ENCODE peak calls at places on chromosome 1, in eight cellular contexts. K is transverse colon; G is HT-29; S is AML-193; E is DMS153; J is amniotic stem cell; F is hepatocyte; C is stimulated activated CD8-positive, alpha-beta memory T cell treated with anti-CD3 and anti-CD28 coated beads, Interleukin-4, amount 100 ng/mL, for 4 hours. I is an unnamed sample.

GRCh38 chr1:43834280-43835140 is 99.1 kb upstream of the ARTN start:
- DNase-seq in K (no peak), G (no peak), S (peak; percentile 68), E (no peak), J (no peak), F (no peak), C (no peak), I (no peak)

GRCh38 chr1:58824753-58825389 is 41.0 kb upstream of the JUN start:
- DNase-seq in K (peak; percentile 91), G (peak; percentile 57), S (no peak), E (no peak), J (no peak), F (no peak), C (no peak), I (peak; percentile 84)

GRCh38 chr1:151165281-151165737 is 393 bp downstream of the LYSMD1 start:
- DNase-seq in K (peak; percentile 49), G (peak; percentile 12), S (no peak), E (no peak), J (no peak), F (peak; percentile 62), C (no peak), I (no peak)

GRCh38 chr1:207316622-207317510 is 4.6 kb upstream of the CD55 start:
- DNase-seq in K (peak; percentile 54), G (peak; percentile 95), S (peak; percentile 85), E (no peak), J (no peak), F (peak; percentile 73), C (no peak), I (no peak)

GRCh38 chr1:30461640-30462039 is 261.7 kb downstream of the MATN1 start:
- DNase-seq in K (no peak), G (peak; percentile 20), S (no peak), E (no peak), J (no peak), F (peak; percentile 52), C (no peak), I (no peak)

GRCh38 chr1:19974822-19975416 is 4.5 kb downstream of the PLA2G2A start:
- DNase-seq in K (peak; percentile 61), G (peak; percentile 84), S (no peak), E (peak; percentile 20), J (no peak), F (peak; percentile 82), C (no peak), I (peak; percentile 0)

GRCh38 chr1:229407206-229408026 is 26.5 kb downstream of the ACTA1 start:
- DNase-seq in K (no peak), G (no peak), S (no peak), E (no peak), J (no peak), F (no peak), C (no peak), I (no peak)

GRCh38 chr1:228171221-228171891 is 5.8 kb downstream of the IBA57 start:
- DNase-seq in K (no peak), G (no peak), S (no peak), E (no peak), J (no peak), F (no peak), C (no peak), I (no peak)

GRCh38 chr1:170461762-170462384 is 70.1 kb upstream of the GORAB start:
- DNase-seq in K (no peak), G (no peak), S (no peak), E (no peak), J (no peak), F (no peak), C (no peak), I (no peak)

GRCh38 chr1:214414691-214415090 is 133.7 kb downstream of the SMYD2 start:
- DNase-seq in K (no peak), G (no peak), S (no peak), E (peak; percentile 29), J (no peak), F (no peak), C (no peak), I (no peak)

GRCh38 chr1:160748877-160749269 is 9.8 kb downstream of the SLAMF7 start:
- DNase-seq in K (no peak), G (no peak), S (peak; percentile 56), E (no peak), J (no peak), F (no peak), C (no peak), I (no peak)

GRCh38 chr1:206495493-206496046 is 11.8 kb upstream of the RASSF5 start:
- DNase-seq in K (no peak), G (no peak), S (no peak), E (no peak), J (no peak), F (no peak), C (no peak), I (no peak)

GRCh38 chr1:86068841-86069756 is 87.5 kb downstream of the COL24A1 start:
- DNase-seq in K (no peak), G (no peak), S (no peak), E (no peak), J (no peak), F (no peak), C (no peak), I (no peak)

GRCh38 chr1:98949606-98950005 is 55.1 kb downstream of the PLPPR5 start:
- DNase-seq in K (no peak), G (no peak), S (no peak), E (no peak), J (no peak), F (no peak), C (no peak), I (no peak)

GRCh38 chr1:199861020-199861795 is 166.3 kb upstream of the NR5A2 start:
- DNase-seq in K (no peak), G (no peak), S (no peak), E (peak; percentile 9), J (no peak), F (no peak), C (no peak), I (no peak)

GRCh38 chr1:77889240-77889637 is 815 bp downstream of the NEXN start:
- DNase-seq in K (no peak), G (no peak), S (no peak), E (no peak), J (peak; percentile 34), F (peak; percentile 43), C (no peak), I (no peak)

GRCh38 chr1:151327903-151328674 is 873 bp upstream of the PI4KB start:
- DNase-seq in K (peak; percentile 26), G (no peak), S (no peak), E (peak; percentile 50), J (no peak), F (no peak), C (no peak), I (peak; percentile 81)

GRCh38 chr1:27009601-27010197 is 3.0 kb downstream of the TENT5B start:
- DNase-seq in K (peak; percentile 60), G (peak; percentile 67), S (no peak), E (no peak), J (no peak), F (peak; percentile 52), C (no peak), I (no peak)

GRCh38 chr1:64357376-64357775 is 112.6 kb upstream of the CACHD1 start:
- DNase-seq in K (no peak), G (no peak), S (no peak), E (no peak), J (no peak), F (no peak), C (no peak), I (no peak)

GRCh38 chr1:88150330-88150729 is 533.7 kb upstream of the PKN2 start:
- DNase-seq in K (no peak), G (no peak), S (no peak), E (no peak), J (no peak), F (no peak), C (no peak), I (no peak)

GRCh38 chr1:221408117-221408516 is 333.8 kb downstream of the DUSP10 start:
- DNase-seq in K (no peak), G (no peak), S (no peak), E (no peak), J (no peak), F (no peak), C (no peak), I (no peak)

GRCh38 chr1:233597489-233597901 is 16.4 kb upstream of the KCNK1 start:
- DNase-seq in K (no peak), G (no peak), S (no peak), E (no peak), J (no peak), F (no peak), C (no peak), I (no peak)

I was measured in NCI-H2029 treated with DMSO at 0.1 percent for 48 hours.